ENCODE peak calls at places on chromosomes 3 and 15, in eight cellular contexts. U, B, P, L, M, E, C and S are unnamed samples.

GRCh38 chr15:63052961-63053698 is 10.6 kb downstream of the TPM1 start:
- DNase-seq in U (no peak), E (peak; percentile 56), C (no peak), P (peak; percentile 60), B (no peak), L (peak; percentile 66), M (no peak), S (no peak)

GRCh38 chr3:30232546-30232945 is 373.9 kb upstream of the TGFBR2 start:
- DNase-seq in L (no peak), M (no peak), P (no peak), C (no peak), E (no peak), B (no peak), U (no peak), S (no peak)

GRCh38 chr3:141275973-141276372 is 44.3 kb downstream of the PXYLP1 start:
- DNase-seq in C (no peak), B (no peak), U (no peak), L (no peak), M (peak; percentile 58), P (no peak), E (no peak), S (no peak)

GRCh38 chr15:77862651-77863104 is 214.8 kb downstream of the TBC1D2B start:
- DNase-seq in L (no peak), U (no peak), P (peak; percentile 44), C (no peak), B (no peak), E (peak; percentile 19), M (no peak), S (no peak)

GRCh38 chr15:74680461-74680860 is 15.4 kb downstream of the EDC3 start:
- DNase-seq in E (no peak), U (no peak), B (no peak), M (no peak), P (no peak), L (no peak), C (no peak), S (no peak)

GRCh38 chr3:138950006-138950644 is 3.1 kb downstream of the FOXL2NB start:
- DNase-seq in B (no peak), C (no peak), U (no peak), L (no peak), P (peak; percentile 75), E (peak; percentile 60), M (no peak), S (no peak)

GRCh38 chr15:71228403-71228802 is 113.1 kb downstream of the THSD4 start:
- DNase-seq in P (no peak), U (no peak), M (no peak), B (no peak), C (no peak), E (no peak), L (no peak), S (no peak)

GRCh38 chr3:100882571-100882981 is 110.6 kb downstream of the ABI3BP start:
- DNase-seq in U (no peak), L (no peak), C (no peak), P (no peak), M (peak; percentile 26), E (no peak), B (no peak), S (no peak)

GRCh38 chr3:39502838-39503145 is 35.3 kb downstream of the MOBP start:
- DNase-seq in E (no peak), C (no peak), B (no peak), L (no peak), M (no peak), P (no peak), U (no peak), S (no peak)

GRCh38 chr3:123447749-123448502 is 964 bp downstream of the ADCY5 start:
- DNase-seq in L (peak; percentile 52), P (peak; percentile 77), M (no peak), B (no peak), U (no peak), C (peak; percentile 50), E (peak; percentile 74), S (peak; percentile 38)

GRCh38 chr3:16512435-16513140 is 911 bp downstream of the RFTN1 start:
- DNase-seq in B (peak; percentile 29), P (no peak), L (peak; percentile 82), M (no peak), C (peak; percentile 67), U (no peak), E (peak; percentile 73), S (peak; percentile 46)

GRCh38 chr3:8761866-8762265 is 7.5 kb downstream of the OXTR start:
- DNase-seq in L (no peak), M (no peak), P (peak; percentile 32), C (no peak), U (no peak), B (no peak), E (no peak), S (no peak)

GRCh38 chr3:14507757-14508504 is 32.2 kb downstream of the GRIP2 start:
- DNase-seq in E (peak; percentile 19), B (no peak), L (no peak), M (no peak), C (no peak), P (no peak), U (no peak), S (no peak)

GRCh38 chr15:55267401-55268053 is 22.1 kb downstream of the RAB27A start:
- DNase-seq in M (no peak), L (peak; percentile 66), P (no peak), E (peak; percentile 65), U (no peak), B (peak; percentile 59), C (peak; percentile 87), S (peak; percentile 86)

GRCh38 chr15:66234798-66235197 is 18.8 kb downstream of the MEGF11 start:
- DNase-seq in U (no peak), M (no peak), C (no peak), E (no peak), L (no peak), P (no peak), B (no peak), S (no peak)

GRCh38 chr15:90829942-90830440 is 38.4 kb upstream of the FURIN start:
- DNase-seq in U (no peak), L (no peak), E (no peak), M (no peak), C (peak; percentile 76), B (no peak), P (no peak), S (peak; percentile 66)

GRCh38 chr3:172709776-172710708 is 825 bp downstream of the NCEH1 start:
- DNase-seq in L (peak; percentile 55), C (peak; percentile 8), E (peak; percentile 75), M (peak; percentile 24), B (no peak), P (peak; percentile 63), U (peak; percentile 20), S (no peak)

GRCh38 chr3:65761431-65761830 is 277.3 kb downstream of the MAGI1 start:
- DNase-seq in L (no peak), E (no peak), M (no peak), U (no peak), P (no peak), B (no peak), C (no peak), S (no peak)

GRCh38 chr3:95120921-95121320 is 1058.1 kb downstream of the NSUN3 start:
- DNase-seq in C (no peak), M (no peak), E (no peak), P (no peak), U (no peak), L (no peak), B (no peak), S (no peak)

GRCh38 chr3:76321615-76322014 is 536.3 kb upstream of the ZNF717 start:
- DNase-seq in L (no peak), U (no peak), P (no peak), C (no peak), M (no peak), E (no peak), B (no peak), S (no peak)

GRCh38 chr3:189311521-189311920 is 139.8 kb downstream of the TPRG1 start:
- DNase-seq in L (no peak), M (no peak), U (no peak), B (no peak), C (no peak), P (no peak), E (no peak), S (no peak)

GRCh38 chr3:198070871-198071270 is 110.9 kb downstream of the LMLN start:
- DNase-seq in E (no peak), B (no peak), M (no peak), P (no peak), U (no peak), L (no peak), C (no peak), S (no peak)

GRCh38 chr3:16768956-16769355 is 115.8 kb upstream of the PLCL2 start:
- DNase-seq in C (no peak), E (no peak), L (no peak), M (peak; percentile 6), U (no peak), B (no peak), P (no peak), S (no peak)

GRCh38 chr3:197466586-197467399 is 89.0 kb downstream of the BDH1 start:
- DNase-seq in U (peak; percentile 49), P (no peak), C (no peak), E (no peak), L (no peak), M (peak; percentile 59), B (no peak), S (no peak)

GRCh38 chr15:53833134-53833624 is 73.7 kb upstream of the WDR72 start:
- DNase-seq in P (no peak), U (no peak), B (no peak), M (peak; percentile 51), L (no peak), E (no peak), C (no peak), S (no peak)

GRCh38 chr15:88656760-88657221 is 18.0 kb downstream of the ISG20 start:
- DNase-seq in U (no peak), M (no peak), P (no peak), E (no peak), C (no peak), L (no peak), B (no peak), S (no peak)

GRCh38 chr3:100710355-100711198 is 1.3 kb downstream of the TFG start:
- DNase-seq in L (no peak), P (peak; percentile 54), E (no peak), C (peak; percentile 77), M (peak; percentile 79), B (peak; percentile 35), U (no peak), S (peak; percentile 7)

GRCh38 chr3:126270145-126270811 is 86.9 kb downstream of the KLF15 start:
- DNase-seq in E (peak; percentile 92), U (peak; percentile 65), P (no peak), B (no peak), C (no peak), M (no peak), L (peak; percentile 87), S (no peak)

GRCh38 chr15:89835190-89835564 is 20.5 kb upstream of the ANPEP start:
- DNase-seq in B (no peak), U (no peak), L (no peak), P (no peak), E (no peak), M (no peak), C (no peak), S (no peak)

GRCh38 chr3:116034797-116035196 is 410.5 kb downstream of the LSAMP start:
- DNase-seq in P (no peak), L (no peak), U (no peak), M (no peak), B (no peak), E (no peak), C (no peak), S (no peak)

GRCh38 chr3:186991470-186991869 is 61.1 kb downstream of the ST6GAL1 start:
- DNase-seq in P (no peak), B (no peak), U (no peak), C (no peak), E (no peak), L (no peak), M (no peak), S (no peak)

GRCh38 chr15:57216288-57216687 is 160.0 kb upstream of the CGNL1 start:
- DNase-seq in C (no peak), L (no peak), P (no peak), E (no peak), U (no peak), B (no peak), M (peak; percentile 89), S (no peak)